ENCODE peak calls at places on chromosomes 5 and 9, in eight cellular contexts. One of them, this sample, is unnamed.

GRCh38 chr5:128613111-128613510 is 75.1 kb upstream of the FBN2 start:
- DNase-seq in foreskin keratinocyte: no peak
- DNase-seq in Calu3: no peak
- DNase-seq in HT-29: no peak
- DNase-seq in T-helper 1 cell: no peak
- DNase-seq in T follicular helper cell: no peak
- DNase-seq in spleen: no peak
- DNase-seq in GM23248: peak
- DNase-seq in this sample: no peak

GRCh38 chr9:4073371-4073770 is 226.5 kb downstream of the GLIS3 start:
- DNase-seq in foreskin keratinocyte: no peak
- DNase-seq in Calu3: peak
- DNase-seq in HT-29: peak
- DNase-seq in T-helper 1 cell: no peak
- DNase-seq in T follicular helper cell: no peak
- DNase-seq in spleen: no peak
- DNase-seq in GM23248: no peak
- DNase-seq in this sample: no peak

GRCh38 chr5:58940446-58940845 is 357.6 kb downstream of the RAB3C start:
- DNase-seq in foreskin keratinocyte: no peak
- DNase-seq in Calu3: no peak
- DNase-seq in HT-29: no peak
- DNase-seq in T-helper 1 cell: no peak
- DNase-seq in T follicular helper cell: no peak
- DNase-seq in spleen: no peak
- DNase-seq in GM23248: no peak
- DNase-seq in this sample: peak

GRCh38 chr5:52692039-52692438 is 95.7 kb upstream of the ITGA1 start:
- DNase-seq in foreskin keratinocyte: no peak
- DNase-seq in Calu3: no peak
- DNase-seq in HT-29: no peak
- DNase-seq in T-helper 1 cell: no peak
- DNase-seq in T follicular helper cell: no peak
- DNase-seq in spleen: no peak
- DNase-seq in GM23248: peak
- DNase-seq in this sample: no peak

GRCh38 chr5:153209016-153209415 is 281.5 kb upstream of the GRIA1 start:
- DNase-seq in foreskin keratinocyte: no peak
- DNase-seq in Calu3: no peak
- DNase-seq in HT-29: no peak
- DNase-seq in T-helper 1 cell: no peak
- DNase-seq in T follicular helper cell: no peak
- DNase-seq in spleen: no peak
- DNase-seq in GM23248: peak
- DNase-seq in this sample: no peak

GRCh38 chr5:177306674-177307543 is 3.3 kb downstream of the PRELID1 start:
- DNase-seq in foreskin keratinocyte: no peak
- DNase-seq in Calu3: no peak
- DNase-seq in HT-29: no peak
- DNase-seq in T-helper 1 cell: no peak
- DNase-seq in T follicular helper cell: no peak
- DNase-seq in spleen: peak
- DNase-seq in GM23248: peak
- DNase-seq in this sample: no peak

GRCh38 chr5:43315262-43315661 is 2.0 kb upstream of the HMGCS1 start:
- DNase-seq in foreskin keratinocyte: peak
- DNase-seq in Calu3: peak
- DNase-seq in HT-29: peak
- DNase-seq in T-helper 1 cell: no peak
- DNase-seq in T follicular helper cell: no peak
- DNase-seq in spleen: no peak
- DNase-seq in GM23248: peak
- DNase-seq in this sample: peak

GRCh38 chr9:113995963-113996362 is 82.1 kb downstream of the AMBP start:
- DNase-seq in foreskin keratinocyte: no peak
- DNase-seq in Calu3: no peak
- DNase-seq in HT-29: no peak
- DNase-seq in T-helper 1 cell: no peak
- DNase-seq in T follicular helper cell: no peak
- DNase-seq in spleen: peak
- DNase-seq in GM23248: no peak
- DNase-seq in this sample: no peak

GRCh38 chr9:86202338-86202882 is 57.0 kb downstream of the C9orf153 start:
- DNase-seq in foreskin keratinocyte: peak
- DNase-seq in Calu3: peak
- DNase-seq in HT-29: peak
- DNase-seq in T-helper 1 cell: no peak
- DNase-seq in T follicular helper cell: no peak
- DNase-seq in spleen: no peak
- DNase-seq in GM23248: peak
- DNase-seq in this sample: peak

GRCh38 chr5:669111-669841 is 23.9 kb downstream of the TPPP start:
- DNase-seq in foreskin keratinocyte: no peak
- DNase-seq in Calu3: no peak
- DNase-seq in HT-29: peak
- DNase-seq in T-helper 1 cell: no peak
- DNase-seq in T follicular helper cell: no peak
- DNase-seq in spleen: peak
- DNase-seq in GM23248: peak
- DNase-seq in this sample: peak

GRCh38 chr9:19641046-19641445 is 147.8 kb downstream of the SLC24A2 start:
- DNase-seq in foreskin keratinocyte: no peak
- DNase-seq in Calu3: no peak
- DNase-seq in HT-29: peak
- DNase-seq in T-helper 1 cell: no peak
- DNase-seq in T follicular helper cell: no peak
- DNase-seq in spleen: no peak
- DNase-seq in GM23248: peak
- DNase-seq in this sample: no peak

GRCh38 chr5:170596482-170596881 is 92.7 kb downstream of the KCNIP1 start:
- DNase-seq in foreskin keratinocyte: no peak
- DNase-seq in Calu3: no peak
- DNase-seq in HT-29: no peak
- DNase-seq in T-helper 1 cell: no peak
- DNase-seq in T follicular helper cell: no peak
- DNase-seq in spleen: no peak
- DNase-seq in GM23248: no peak
- DNase-seq in this sample: no peak

GRCh38 chr9:107216331-107216730 is 66.7 kb upstream of the RAD23B start:
- DNase-seq in foreskin keratinocyte: no peak
- DNase-seq in Calu3: no peak
- DNase-seq in HT-29: no peak
- DNase-seq in T-helper 1 cell: no peak
- DNase-seq in T follicular helper cell: no peak
- DNase-seq in spleen: no peak
- DNase-seq in GM23248: no peak
- DNase-seq in this sample: no peak

GRCh38 chr9:91151014-91151740 is 210.5 kb downstream of the AUH start:
- DNase-seq in foreskin keratinocyte: no peak
- DNase-seq in Calu3: no peak
- DNase-seq in HT-29: no peak
- DNase-seq in T-helper 1 cell: no peak
- DNase-seq in T follicular helper cell: no peak
- DNase-seq in spleen: no peak
- DNase-seq in GM23248: peak
- DNase-seq in this sample: no peak

GRCh38 chr9:90300901-90301688 is 341.5 kb downstream of the DIRAS2 start:
- DNase-seq in foreskin keratinocyte: peak
- DNase-seq in Calu3: peak
- DNase-seq in HT-29: peak
- DNase-seq in T-helper 1 cell: no peak
- DNase-seq in T follicular helper cell: no peak
- DNase-seq in spleen: no peak
- DNase-seq in GM23248: peak
- DNase-seq in this sample: peak

GRCh38 chr9:94923333-94924089 is 197.0 kb downstream of the AOPEP start:
- DNase-seq in foreskin keratinocyte: no peak
- DNase-seq in Calu3: no peak
- DNase-seq in HT-29: no peak
- DNase-seq in T-helper 1 cell: no peak
- DNase-seq in T follicular helper cell: no peak
- DNase-seq in spleen: no peak
- DNase-seq in GM23248: no peak
- DNase-seq in this sample: no peak

GRCh38 chr5:122941737-122942136 is 94.8 kb downstream of the PPIC start:
- DNase-seq in foreskin keratinocyte: no peak
- DNase-seq in Calu3: no peak
- DNase-seq in HT-29: no peak
- DNase-seq in T-helper 1 cell: no peak
- DNase-seq in T follicular helper cell: no peak
- DNase-seq in spleen: no peak
- DNase-seq in GM23248: no peak
- DNase-seq in this sample: no peak

GRCh38 chr5:174583071-174583470 is 141.3 kb upstream of the MSX2 start:
- DNase-seq in foreskin keratinocyte: no peak
- DNase-seq in Calu3: no peak
- DNase-seq in HT-29: no peak
- DNase-seq in T-helper 1 cell: no peak
- DNase-seq in T follicular helper cell: no peak
- DNase-seq in spleen: no peak
- DNase-seq in GM23248: no peak
- DNase-seq in this sample: no peak

GRCh38 chr9:115204827-115205506 is 87.0 kb upstream of the TNC start:
- DNase-seq in foreskin keratinocyte: peak
- DNase-seq in Calu3: no peak
- DNase-seq in HT-29: peak
- DNase-seq in T-helper 1 cell: no peak
- DNase-seq in T follicular helper cell: no peak
- DNase-seq in spleen: no peak
- DNase-seq in GM23248: peak
- DNase-seq in this sample: peak

GRCh38 chr5:172885594-172886340 is 51.7 kb downstream of the ERGIC1 start:
- DNase-seq in foreskin keratinocyte: no peak
- DNase-seq in Calu3: no peak
- DNase-seq in HT-29: no peak
- DNase-seq in T-helper 1 cell: no peak
- DNase-seq in T follicular helper cell: no peak
- DNase-seq in spleen: no peak
- DNase-seq in GM23248: no peak
- DNase-seq in this sample: no peak

GRCh38 chr9:36791204-36791948 is 218.7 kb downstream of the MELK start:
- DNase-seq in foreskin keratinocyte: no peak
- DNase-seq in Calu3: no peak
- DNase-seq in HT-29: no peak
- DNase-seq in T-helper 1 cell: no peak
- DNase-seq in T follicular helper cell: no peak
- DNase-seq in spleen: no peak
- DNase-seq in GM23248: peak
- DNase-seq in this sample: no peak

GRCh38 chr5:96876292-96876850 is at the start of gene ERAP2:
- DNase-seq in foreskin keratinocyte: no peak
- DNase-seq in Calu3: peak
- DNase-seq in HT-29: peak
- DNase-seq in T-helper 1 cell: no peak
- DNase-seq in T follicular helper cell: no peak
- DNase-seq in spleen: no peak
- DNase-seq in GM23248: peak
- DNase-seq in this sample: peak

GRCh38 chr9:113928269-113928668 is 52.2 kb downstream of the ZNF618 start:
- DNase-seq in foreskin keratinocyte: no peak
- DNase-seq in Calu3: no peak
- DNase-seq in HT-29: no peak
- DNase-seq in T-helper 1 cell: no peak
- DNase-seq in T follicular helper cell: no peak
- DNase-seq in spleen: no peak
- DNase-seq in GM23248: no peak
- DNase-seq in this sample: no peak

GRCh38 chr9:70964861-70965260 is 156.6 kb downstream of the TRPM3 start:
- DNase-seq in foreskin keratinocyte: no peak
- DNase-seq in Calu3: no peak
- DNase-seq in HT-29: no peak
- DNase-seq in T-helper 1 cell: no peak
- DNase-seq in T follicular helper cell: no peak
- DNase-seq in spleen: no peak
- DNase-seq in GM23248: no peak
- DNase-seq in this sample: no peak

GRCh38 chr5:29203049-29203448 is 1990.4 kb upstream of the CDH6 start:
- DNase-seq in foreskin keratinocyte: no peak
- DNase-seq in Calu3: no peak
- DNase-seq in HT-29: no peak
- DNase-seq in T-helper 1 cell: no peak
- DNase-seq in T follicular helper cell: no peak
- DNase-seq in spleen: no peak
- DNase-seq in GM23248: no peak
- DNase-seq in this sample: no peak

GRCh38 chr5:180343846-180344327 is 9.2 kb downstream of the GFPT2 start:
- DNase-seq in foreskin keratinocyte: no peak
- DNase-seq in Calu3: no peak
- DNase-seq in HT-29: no peak
- DNase-seq in T-helper 1 cell: no peak
- DNase-seq in T follicular helper cell: no peak
- DNase-seq in spleen: peak
- DNase-seq in GM23248: peak
- DNase-seq in this sample: peak

GRCh38 chr9:107847977-107848376 is 358.4 kb upstream of the KLF4 start:
- DNase-seq in foreskin keratinocyte: peak
- DNase-seq in Calu3: no peak
- DNase-seq in HT-29: no peak
- DNase-seq in T-helper 1 cell: no peak
- DNase-seq in T follicular helper cell: no peak
- DNase-seq in spleen: no peak
- DNase-seq in GM23248: peak
- DNase-seq in this sample: no peak

GRCh38 chr5:181189962-181190710 is 14.9 kb downstream of the TRIM7 start:
- DNase-seq in foreskin keratinocyte: no peak
- DNase-seq in Calu3: no peak
- DNase-seq in HT-29: peak
- DNase-seq in T-helper 1 cell: no peak
- DNase-seq in T follicular helper cell: no peak
- DNase-seq in spleen: peak
- DNase-seq in GM23248: peak
- DNase-seq in this sample: peak

This sample was measured in hepatocyte.